ENCODE peak calls at places on chromosome 15, in four cellular contexts. O, M, U and I are unnamed samples.

GRCh38 chr15:36208868-36209582 is 370.4 kb upstream of the CDIN1 start:
- DNase-seq in O (no peak), M (no peak), U (no peak), I (no peak)

GRCh38 chr15:69798481-69799315 is 299.0 kb downstream of the TLE3 start:
- DNase-seq in O (no peak), M (no peak), U (no peak), I (no peak)

GRCh38 chr15:44163370-44163769 is 31.7 kb downstream of the FRMD5 start:
- DNase-seq in O (no peak), M (no peak), U (no peak), I (no peak)

GRCh38 chr15:25875551-25875950 is 12.4 kb upstream of the ATP10A start:
- DNase-seq in O (no peak), M (no peak), U (no peak), I (no peak)

GRCh38 chr15:88835646-88836045 is 32.4 kb downstream of the ACAN start:
- DNase-seq in O (no peak), M (no peak), U (no peak), I (no peak)

GRCh38 chr15:44319385-44319784 is 30.9 kb downstream of the GOLM2 start:
- DNase-seq in O (no peak), M (no peak), U (no peak), I (no peak)

GRCh38 chr15:68806220-68807105 is 14.2 kb downstream of the ANP32A start:
- DNase-seq in O (peak; percentile 54), M (no peak), U (no peak), I (no peak)

GRCh38 chr15:80977627-80978036 is 12.0 kb downstream of the MESD start:
- DNase-seq in O (peak; percentile 48), M (peak; percentile 54), U (no peak), I (peak; percentile 40)

GRCh38 chr15:69755571-69756310 is 303.1 kb downstream of the RPLP1 start:
- DNase-seq in O (no peak), M (no peak), U (peak; percentile 53), I (no peak)

GRCh38 chr15:57334257-57334656 is 42.0 kb upstream of the CGNL1 start:
- DNase-seq in O (no peak), M (no peak), U (no peak), I (no peak)

GRCh38 chr15:101204744-101205535 is 46.9 kb downstream of the CHSY1 start:
- DNase-seq in O (no peak), M (no peak), U (no peak), I (no peak)

GRCh38 chr15:52362497-52362896 is 66.9 kb upstream of the MYO5C start:
- DNase-seq in O (no peak), M (no peak), U (no peak), I (no peak)

GRCh38 chr15:25724899-25725298 is 138.2 kb downstream of the ATP10A start:
- DNase-seq in O (no peak), M (no peak), U (no peak), I (no peak)

GRCh38 chr15:72070817-72071447 is 47.0 kb downstream of the MYO9A start:
- DNase-seq in O (no peak), M (no peak), U (no peak), I (no peak)

GRCh38 chr15:80036067-80036466 is 23.4 kb upstream of the ZFAND6 start:
- DNase-seq in O (no peak), M (no peak), U (no peak), I (no peak)

GRCh38 chr15:80331886-80332406 is 72.2 kb upstream of the ARNT2 start:
- DNase-seq in O (no peak), M (no peak), U (no peak), I (no peak)

GRCh38 chr15:93719941-93720351 is 511.4 kb upstream of the MCTP2 start:
- DNase-seq in O (no peak), M (no peak), U (no peak), I (no peak)

GRCh38 chr15:75694241-75695182 is 18.1 kb downstream of the CSPG4 start:
- DNase-seq in O (peak; percentile 94), M (peak; percentile 87), U (no peak), I (peak; percentile 81)

GRCh38 chr15:93378547-93378946 is 289.5 kb upstream of the RGMA start:
- DNase-seq in O (no peak), M (peak; percentile 51), U (no peak), I (no peak)

GRCh38 chr15:34725565-34725964 is 29.2 kb downstream of the GJD2 start:
- DNase-seq in O (no peak), M (no peak), U (no peak), I (no peak)

GRCh38 chr15:37900286-37901221 is 33.9 kb upstream of the TMCO5A start:
- DNase-seq in O (no peak), M (no peak), U (no peak), I (no peak)

GRCh38 chr15:22799902-22800301 is 13.5 kb downstream of the NIPA1 start:
- DNase-seq in O (no peak), M (no peak), U (no peak), I (no peak)

GRCh38 chr15:65221708-65222107 is 10.4 kb upstream of the CILP start:
- DNase-seq in O (no peak), M (no peak), U (no peak), I (no peak)

GRCh38 chr15:33132722-33133345 is 61.7 kb downstream of the FMN1 start:
- DNase-seq in O (peak; percentile 47), M (no peak), U (no peak), I (no peak)

GRCh38 chr15:98789020-98789419 is 140.7 kb downstream of the IGF1R start:
- DNase-seq in O (no peak), M (no peak), U (no peak), I (no peak)

GRCh38 chr15:98791046-98791701 is 142.8 kb downstream of the IGF1R start:
- DNase-seq in O (no peak), M (no peak), U (no peak), I (no peak)

GRCh38 chr15:98792117-98792516 is 143.8 kb downstream of the IGF1R start:
- DNase-seq in O (no peak), M (no peak), U (no peak), I (no peak)

GRCh38 chr15:98787936-98788757 is 139.8 kb downstream of the IGF1R start:
- DNase-seq in O (peak; percentile 40), M (no peak), U (no peak), I (no peak)

GRCh38 chr15:98790270-98790669 is 141.9 kb downstream of the IGF1R start:
- DNase-seq in O (no peak), M (no peak), U (no peak), I (no peak)
- H3K4me1 ChIP-seq in O (peaks cover 80% of the 10 kb centered on the region), M (peaks cover 21% of the 10 kb centered on the region), U (peaks cover 20% of the 10 kb centered on the region), I (peaks cover 43% of the 10 kb centered on the region)

GRCh38 chr15:28459279-28459678 is 73.5 kb downstream of the GOLGA8G start:
- DNase-seq in O (no peak), M (no peak), U (no peak), I (no peak)

DNA sequence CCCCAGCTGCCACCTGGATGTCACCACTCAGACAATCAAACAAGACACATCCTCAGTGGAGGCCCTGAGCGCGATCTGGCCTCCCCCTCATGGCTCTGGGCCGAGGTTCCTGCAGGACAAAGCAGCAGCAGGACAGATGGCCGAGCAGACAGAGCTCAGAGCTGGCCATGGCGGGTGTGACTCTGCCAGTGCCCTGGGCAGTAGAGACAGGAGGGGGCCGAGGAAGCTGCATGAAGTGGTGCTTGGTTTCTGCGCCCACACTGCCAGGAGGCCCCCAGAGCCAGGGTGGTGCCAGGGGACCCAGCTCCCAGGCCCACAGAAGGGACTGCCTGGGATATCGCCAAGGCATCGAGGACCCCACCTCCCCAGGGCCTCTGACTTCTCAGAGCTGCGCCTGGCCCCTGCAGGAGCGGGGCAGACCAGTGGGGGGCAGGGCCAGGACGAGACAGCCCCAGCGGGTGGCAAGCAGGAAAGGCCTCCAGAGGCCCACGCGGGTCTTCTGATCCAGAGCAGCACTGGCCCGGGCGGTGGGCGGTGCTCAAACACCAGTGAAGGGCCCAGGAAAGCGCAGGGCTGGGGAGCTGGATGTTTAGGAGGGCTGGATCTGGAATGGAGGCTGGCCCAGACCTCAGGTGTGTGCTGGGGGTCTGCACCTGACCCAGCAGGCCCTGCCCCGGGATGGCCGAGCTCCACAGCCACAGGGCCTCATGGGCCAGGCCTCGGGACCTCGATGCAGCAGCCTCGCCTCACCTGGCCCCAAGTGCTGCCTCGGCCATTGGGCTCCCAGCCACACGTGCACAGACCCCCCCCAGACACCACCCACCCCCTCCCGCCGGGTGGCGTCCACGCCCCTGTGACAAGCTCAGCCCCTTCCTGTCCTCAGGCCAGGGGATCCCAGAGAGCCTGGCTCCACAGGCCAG is 76.0 kb downstream of the GOLGA8G start:
- DNase-seq in O (peak; percentile 12), M (peak; percentile 16), U (no peak), I (peak; percentile 63)
- H3K4me3 ChIP-seq in O (no peak overlapping the region), M (no peak overlapping the region), U (no peak overlapping the region), I (no peak overlapping the region)

DNA sequence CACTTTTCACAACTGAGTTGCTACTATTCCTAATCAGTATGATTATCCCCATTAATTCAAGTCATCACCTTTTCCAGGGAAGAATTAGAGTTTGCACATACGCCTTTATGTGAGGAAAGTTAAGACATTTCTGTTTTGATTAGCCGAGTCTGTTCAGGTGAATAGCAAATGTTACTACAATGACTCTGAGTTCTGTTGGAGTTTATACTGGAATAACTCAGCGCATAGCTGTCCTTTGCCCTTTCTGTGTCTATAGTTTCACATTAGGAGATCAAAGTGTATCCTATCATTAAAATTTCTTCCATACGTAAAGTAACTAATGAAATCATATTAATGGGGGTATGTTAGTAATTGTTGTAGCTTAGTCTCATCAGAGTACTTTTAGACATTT is 4.9 kb downstream of the RAB8B start:
- DNase-seq in O (no peak), M (no peak), U (no peak), I (no peak)
- H3K4me1 ChIP-seq in O (peaks cover 12% of the 10 kb centered on the region), M (peaks cover 20% of the 10 kb centered on the region), U (peaks cover 84% of the 10 kb centered on the region), I (peaks cover 7% of the 10 kb centered on the region)

GRCh38 chr15:31340047-31340446 is 13.4 kb downstream of the KLF13 start:
- DNase-seq in O (no peak), M (no peak), U (no peak), I (no peak)
- H3K4me3 ChIP-seq in O (no peak overlapping the region), M (no peak overlapping the region), U (no peak overlapping the region), I (no peak overlapping the region)

GRCh38 chr15:74337607-74338211 is 29.7 kb downstream of the CYP11A1 start:
- DNase-seq in O (no peak), M (no peak), U (no peak), I (no peak)
- H3K4me1 ChIP-seq in O (no peaks in the 10 kb centered on the region), M (peaks cover 3% of the 10 kb centered on the region), U (no peaks in the 10 kb centered on the region), I (no peaks in the 10 kb centered on the region)

DNA sequence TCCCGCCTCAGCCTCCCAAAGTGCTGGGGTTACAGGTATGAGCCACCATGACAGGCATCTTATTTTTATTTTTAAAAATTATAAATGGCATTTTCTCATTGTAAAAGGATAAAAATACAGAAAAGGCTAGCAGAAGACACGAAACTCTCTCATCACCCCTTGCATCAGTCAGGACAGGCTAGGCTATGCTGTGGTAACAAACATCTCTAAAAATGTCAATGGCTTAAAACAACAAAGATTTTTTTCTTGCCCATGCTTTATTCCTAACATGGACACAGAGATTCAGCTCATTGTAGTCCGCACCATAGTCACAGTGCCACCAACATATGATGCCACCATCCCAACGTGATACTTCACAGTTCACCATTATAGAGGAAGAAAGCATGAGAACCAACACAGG is 34.0 kb upstream of the SEMA4B start:
- DNase-seq in O (no peak), M (no peak), U (no peak), I (no peak)
- H3K4me3 ChIP-seq in O (no peak overlapping the region), M (no peak overlapping the region), U (no peak overlapping the region), I (no peak overlapping the region)